ENCODE peak calls at places on chromosome 14, in five cellular contexts. K is CD4-positive, CD25-positive, alpha-beta regulatory T cell; X is mucosa of descending colon; M is fibroblast of lung; H is uterus. W is an unnamed sample. For H3K4me1, the result is how much of the 10 kb centered on the place peaks cover.

GRCh38 chr14:66119805-66120204 is 366.4 kb upstream of the CCDC196 start:
- DNase-seq in M (no peak), H (no peak), K (no peak), X (no peak), W (no peak)

GRCh38 chr14:31926123-31926522 is 151.0 kb upstream of the ARHGAP5 start:
- DNase-seq in H (no peak), K (peak), M (peak), X (no peak), W (no peak)

GRCh38 chr14:55963295-55963694 is 154.9 kb upstream of the PELI2 start:
- DNase-seq in X (no peak), K (no peak), M (no peak), H (no peak), W (no peak)

GRCh38 chr14:52048641-52049204 is 20.1 kb downstream of the NID2 start:
- DNase-seq in M (peak), X (no peak), H (peak), K (no peak), W (no peak)

GRCh38 chr14:56322531-56322930 is 204.3 kb downstream of the PELI2 start:
- DNase-seq in K (no peak), X (no peak), H (no peak), M (no peak), W (no peak)

GRCh38 chr14:98226411-98226810 is 1045.6 kb downstream of the BCL11B start:
- DNase-seq in M (no peak), X (no peak), H (no peak), K (no peak), W (no peak)

GRCh38 chr14:56262530-56262929 is 144.3 kb downstream of the PELI2 start:
- DNase-seq in K (no peak), H (no peak), X (no peak), M (no peak), W (no peak)

GRCh38 chr14:96693986-96694385 is 103.2 kb upstream of the VRK1 start:
- DNase-seq in M (no peak), H (no peak), K (no peak), X (no peak), W (no peak)

GRCh38 chr14:30053103-30053502 is 125.5 kb upstream of the PRKD1 start:
- DNase-seq in H (no peak), M (no peak), K (no peak), X (no peak), W (no peak)

GRCh38 chr14:87745507-87746118 is 247.4 kb downstream of the GALC start:
- DNase-seq in M (peak), H (no peak), K (peak), X (no peak), W (peak)

GRCh38 chr14:104930526-104931322 is 6.0 kb downstream of the PLD4 start:
- DNase-seq in H (peak), K (no peak), X (no peak), M (no peak), W (no peak)

GRCh38 chr14:105864651-105865265 is 338.4 kb downstream of the TMEM121 start:
- DNase-seq in H (peak), K (no peak), M (no peak), X (peak), W (no peak)

GRCh38 chr14:31954991-31955390 is 122.1 kb upstream of the ARHGAP5 start:
- DNase-seq in H (no peak), M (peak), X (no peak), K (no peak), W (no peak)

GRCh38 chr14:45678163-45678562 is 425.2 kb upstream of the MIS18BP1 start:
- DNase-seq in H (no peak), X (no peak), K (no peak), M (no peak), W (no peak)

GRCh38 chr14:58280954-58281787 is 17.2 kb upstream of the ARID4A start:
- DNase-seq in K (peak), M (peak), H (peak), X (no peak), W (no peak)

GRCh38 chr14:98564541-98564940 is 707.5 kb downstream of the BCL11B start:
- DNase-seq in M (no peak), H (no peak), K (no peak), X (no peak), W (no peak)

GRCh38 chr14:53032838-53033390 is 82.1 kb upstream of the FERMT2 start:
- DNase-seq in H (no peak), K (no peak), M (no peak), X (no peak), W (no peak)

GRCh38 chr14:68250950-68251765 is 431.6 kb downstream of the RAD51B start:
- DNase-seq in X (no peak), H (no peak), K (peak), M (no peak), W (no peak)

GRCh38 chr14:68664225-68664681 is 128.6 kb downstream of the ZFP36L1 start:
- DNase-seq in X (no peak), H (no peak), K (peak), M (peak), W (no peak)

GRCh38 chr14:83707056-83707455 is 1822.9 kb upstream of the FLRT2 start:
- DNase-seq in H (no peak), K (no peak), M (no peak), X (no peak), W (no peak)

GRCh38 chr14:95662376-95663186 is 23.6 kb upstream of the TCL1B start:
- DNase-seq in H (no peak), X (no peak), K (peak), M (no peak), W (no peak)

GRCh38 chr14:29227631-29228030 is 461.0 kb downstream of the FOXG1 start:
- DNase-seq in K (no peak), H (no peak), X (no peak), M (peak), W (no peak)

GRCh38 chr14:20455355-20456300 is 602 bp downstream of the APEX1 start:
- DNase-seq in X (no peak), H (no peak), K (no peak), M (peak), W (no peak)

GRCh38 chr14:52298795-52299194 is 15.3 kb upstream of the PTGER2 start:
- DNase-seq in X (no peak), K (no peak), H (no peak), M (no peak), W (no peak)

GRCh38 chr14:91009501-91010152 is 50.8 kb downstream of the RPS6KA5 start:
- DNase-seq in X (no peak), M (no peak), K (peak), H (no peak), W (no peak)

GRCh38 chr14:52583544-52583943 is 30.9 kb downstream of the GPR137C start:
- DNase-seq in K (no peak), H (no peak), X (no peak), M (peak), W (no peak)

GRCh38 chr14:54756656-54757392 is 145.8 kb downstream of the GCH1 start:
- DNase-seq in M (no peak), H (no peak), X (no peak), K (no peak), W (no peak)

DNA sequence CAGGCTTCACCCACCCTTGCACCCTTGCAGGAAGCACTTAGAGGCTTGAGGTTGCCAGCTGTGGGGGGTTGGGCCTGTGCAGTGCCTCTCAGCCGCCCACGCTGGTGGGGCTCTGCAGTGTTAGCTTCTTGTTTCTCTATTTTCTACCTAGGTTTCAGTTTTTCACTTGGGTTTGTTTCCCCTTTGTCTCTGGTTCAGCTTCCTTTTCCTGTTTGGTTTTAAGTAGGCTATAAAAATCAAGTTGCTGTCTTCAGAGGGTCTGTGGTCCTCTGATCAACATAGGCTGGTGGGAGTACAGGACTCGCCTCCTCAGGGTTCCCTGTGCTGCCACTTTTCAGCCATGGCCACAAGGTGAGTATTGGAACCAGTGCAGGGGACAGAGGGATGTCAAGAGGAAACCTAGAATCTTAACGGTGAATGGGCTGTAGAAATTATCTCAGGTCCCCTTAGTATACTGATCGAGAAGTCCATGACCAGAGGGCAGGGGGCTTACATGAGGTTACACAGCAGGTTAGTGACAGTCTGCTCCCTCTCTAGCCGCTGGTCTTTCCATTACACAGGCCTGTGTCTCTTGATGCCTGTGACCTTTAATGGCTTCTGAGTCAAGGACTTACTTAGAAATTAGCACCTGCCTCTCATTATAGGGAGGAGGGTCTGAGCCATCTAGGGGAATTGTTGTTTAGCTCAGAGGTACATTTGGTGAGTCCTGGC is at the start of gene EVL:
- DNase-seq in K (peak), H (no peak), M (no peak), X (peak), W (no peak)
- H3K4me1 ChIP-seq in K (half or more), H (under half), M (under half), X (under half), W (under half)

GRCh38 chr14:50766338-50766886 is 64.5 kb downstream of the NIN start:
- DNase-seq in X (no peak), M (peak), K (no peak), H (no peak), W (no peak)
- H3K4me3 ChIP-seq in X (no peak), M (no peak), K (no peak), H (no peak), W (no peak)

GRCh38 chr14:103116645-103117044 is 6.6 kb upstream of the TNFAIP2 start:
- DNase-seq in K (no peak), H (no peak), X (no peak), M (no peak), W (no peak)

GRCh38 chr14:103118019-103118662 is 5.1 kb upstream of the TNFAIP2 start:
- DNase-seq in M (no peak), X (peak), H (peak), K (no peak), W (no peak)

GRCh38 chr14:103115845-103116572 is 7.3 kb upstream of the TNFAIP2 start:
- DNase-seq in X (no peak), K (no peak), M (peak), H (no peak), W (no peak)

GRCh38 chr14:103121161-103121845 is 2.0 kb upstream of the TNFAIP2 start:
- DNase-seq in M (no peak), K (no peak), X (peak), H (no peak), W (peak)

GRCh38 chr14:103118663-103119404 is 4.4 kb upstream of the TNFAIP2 start:
- DNase-seq in X (peak), H (no peak), M (no peak), K (no peak), W (no peak)
- H3K4me1 ChIP-seq in X (under half), H (under half), M (under half), K (under half), W (under half)

DNA sequence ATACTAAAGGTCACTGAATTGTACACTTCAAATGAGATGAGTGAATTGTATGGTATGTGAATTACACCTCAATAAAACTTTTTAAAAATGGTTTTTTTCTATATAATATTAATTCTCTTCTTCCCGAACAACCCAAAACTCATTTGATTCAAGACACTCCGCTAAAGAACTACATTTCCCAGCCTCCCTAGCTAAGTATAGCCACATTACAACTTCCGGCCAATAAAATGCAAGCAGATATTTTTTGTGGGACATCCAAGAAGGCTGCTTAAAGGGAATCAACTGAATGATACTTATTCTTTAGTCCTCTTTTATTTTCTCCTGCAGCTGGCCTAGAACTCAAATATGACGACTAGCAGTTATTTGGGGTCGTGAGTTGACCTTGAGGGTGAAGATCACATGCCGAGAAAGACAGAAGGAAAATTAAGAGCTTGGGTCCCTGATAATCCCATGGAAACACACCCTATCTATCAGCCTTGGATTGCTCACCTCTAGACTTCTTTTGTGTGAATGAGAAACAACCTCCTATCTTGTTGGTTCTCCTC is 187.3 kb downstream of the TTC8 start:
- DNase-seq in K (no peak), M (no peak), H (no peak), X (no peak), W (no peak)
- H3K4me3 ChIP-seq in K (no peak), M (no peak), H (no peak), X (no peak), W (peak)